ENCODE peak calls at places on chromosomes 4 and X, in eight cellular contexts. A is breast epithelium; W is HFFc6; J is neural progenitor cell; K is Calu3; T is fibroblast of villous mesenchyme; E is activated CD8-positive, alpha-beta T cell treated with anti-CD3 and anti-CD28 coated beads for 36 hours; Q is heart right ventricle. M is an unnamed sample.

GRCh38 chr4:153782567-153782966 is 6.3 kb downstream of the SFRP2 start:
- DNase-seq in A (no peak), W (no peak), J (no peak), K (no peak), T (no peak), E (no peak), Q (no peak), M (no peak)

GRCh38 chr4:8832130-8832930 is 39.3 kb downstream of the HMX1 start:
- DNase-seq in A (no peak), W (no peak), J (no peak), K (no peak), T (no peak), E (no peak), Q (no peak), M (no peak)

GRCh38 chr4:100014616-100015015 is 64.5 kb upstream of the H2AZ1 start:
- DNase-seq in A (no peak), W (peak), J (no peak), K (no peak), T (peak), E (no peak), Q (no peak), M (no peak)

GRCh38 chrX:17278961-17279360 is 96.0 kb upstream of the NHS start:
- DNase-seq in A (no peak), W (no peak), J (no peak), K (no peak), T (no peak), E (no peak), Q (no peak), M (no peak)

GRCh38 chrX:40154229-40154852 is 56.6 kb upstream of the BCOR start:
- DNase-seq in A (no peak), W (no peak), J (peak), K (no peak), T (peak), E (no peak), Q (peak), M (no peak)

GRCh38 chr4:186557061-186557460 is 1.7 kb upstream of the MTNR1A start:
- DNase-seq in A (no peak), W (no peak), J (no peak), K (no peak), T (no peak), E (no peak), Q (no peak), M (no peak)

GRCh38 chr4:183600189-183600685 is 58.7 kb downstream of the RWDD4 start:
- DNase-seq in A (no peak), W (no peak), J (peak), K (no peak), T (peak), E (peak), Q (no peak), M (no peak)

GRCh38 chr4:133584714-133585113 is 435.6 kb downstream of the PCDH10 start:
- DNase-seq in A (no peak), W (no peak), J (no peak), K (no peak), T (no peak), E (no peak), Q (no peak), M (no peak)

GRCh38 chrX:149145845-149146285 is 359.2 kb downstream of the IDS start:
- DNase-seq in A (no peak), W (no peak), J (no peak), K (no peak), T (peak), E (peak), Q (no peak), M (no peak)

DNA sequence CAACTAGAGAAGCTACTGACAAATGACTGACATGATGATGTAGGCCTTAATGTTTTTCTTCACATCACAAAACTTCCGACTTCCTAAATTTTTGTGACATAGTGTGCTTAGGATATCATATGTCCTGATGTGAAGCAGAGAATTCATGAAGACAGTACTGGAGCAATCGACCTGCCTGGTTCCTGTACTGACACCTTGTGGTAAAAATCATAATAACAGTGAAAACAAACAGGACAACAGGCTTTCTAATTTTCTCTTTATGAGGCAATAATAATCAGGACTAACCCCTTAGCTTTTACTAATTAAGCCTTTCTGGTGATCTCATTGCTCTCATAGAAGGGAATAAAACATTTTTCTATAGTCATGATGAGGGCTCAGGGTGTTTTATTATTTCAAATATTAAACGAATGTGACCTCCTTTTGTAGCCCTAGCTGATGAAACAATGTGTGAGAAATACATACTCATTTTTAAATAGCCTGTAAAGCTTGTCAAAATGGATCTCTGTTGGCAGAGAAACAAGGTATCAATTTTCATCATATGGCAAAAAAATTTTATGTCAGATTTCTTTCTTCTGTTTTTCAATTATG is 158.4 kb downstream of the TENT5D start:
- DNase-seq in A (no peak), W (peak), J (peak), K (no peak), T (peak), E (no peak), Q (no peak), M (no peak)
- TF ChIP-seq CTCF in A (no peak), W (peak), J (peak), K (peak), T (peak), E (peak), Q (no peak), M (no peak)

GRCh38 chrX:72306851-72307645 is 1.3 kb upstream of the CITED1 start:
- DNase-seq in A (peak), W (peak), J (peak), K (peak), T (peak), E (peak), Q (peak), M (peak)

GRCh38 chrX:72304877-72305276 is 837 bp downstream of the CITED1 start:
- DNase-seq in A (no peak), W (no peak), J (peak), K (no peak), T (no peak), E (no peak), Q (no peak), M (peak)

GRCh38 chrX:72305286-72306084 is at the start of gene CITED1:
- DNase-seq in A (no peak), W (no peak), J (peak), K (peak), T (no peak), E (peak), Q (no peak), M (peak)

GRCh38 chrX:72307646-72308051 is 1.9 kb upstream of the CITED1 start:
- DNase-seq in A (no peak), W (no peak), J (peak), K (no peak), T (no peak), E (no peak), Q (no peak), M (no peak)

DNA sequence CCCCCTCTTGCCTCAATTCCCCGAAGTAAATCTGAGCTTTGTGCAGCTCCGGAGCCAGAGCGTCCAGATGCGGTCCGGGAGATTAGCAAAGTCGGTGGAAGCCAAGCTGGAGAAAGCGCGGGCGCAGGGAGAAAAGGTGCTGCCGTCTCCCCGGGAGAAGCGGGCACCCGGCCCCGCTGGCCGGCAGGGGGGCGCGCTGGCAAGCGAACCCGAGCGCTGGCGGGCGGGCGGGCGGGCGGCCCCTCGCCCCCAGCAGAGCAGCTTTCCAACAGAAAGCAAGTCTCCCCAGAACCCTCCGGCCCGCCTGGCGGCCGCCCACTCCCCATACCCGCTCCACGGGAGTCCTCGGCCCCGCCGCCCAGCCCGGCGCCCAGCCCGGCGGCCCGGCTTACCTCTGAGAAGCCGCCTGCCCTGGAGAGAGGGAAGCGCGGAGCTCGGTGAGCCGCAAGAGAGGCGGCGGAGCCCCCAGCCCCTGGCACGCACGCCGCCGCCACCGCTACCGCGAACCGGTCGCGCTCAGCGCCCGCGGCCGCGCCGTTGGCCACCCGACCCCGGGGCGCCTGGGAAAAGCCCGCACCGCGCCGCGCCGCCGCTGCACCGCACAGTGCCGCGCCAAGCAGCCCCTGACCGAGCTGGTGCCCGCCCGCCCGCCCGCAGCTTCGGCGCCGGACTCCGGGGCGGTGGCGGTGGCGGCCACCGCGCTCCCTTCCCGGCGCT is 529 bp upstream of the CITED1 start:
- DNase-seq in A (no peak), W (no peak), J (peak), K (peak), T (no peak), E (no peak), Q (no peak), M (peak)
- TF ChIP-seq CTCF in A (no peak), W (peak), J (no peak), K (no peak), T (no peak), E (no peak), Q (no peak), M (no peak)

GRCh38 chrX:54042609-54043010 is 1.7 kb downstream of the PHF8 start:
- DNase-seq in A (no peak), W (peak), J (peak), K (peak), T (peak), E (peak), Q (peak), M (peak)

GRCh38 chrX:54044877-54045328 is 630 bp upstream of the PHF8 start:
- DNase-seq in A (no peak), W (no peak), J (no peak), K (no peak), T (no peak), E (no peak), Q (no peak), M (no peak)

GRCh38 chrX:54043696-54044125 is 562 bp downstream of the PHF8 start:
- DNase-seq in A (no peak), W (no peak), J (peak), K (peak), T (peak), E (peak), Q (peak), M (peak)

GRCh38 chrX:54044126-54044876 is at the start of gene PHF8:
- DNase-seq in A (peak), W (peak), J (peak), K (peak), T (peak), E (peak), Q (peak), M (peak)

GRCh38 chrX:54043084-54043483 is 1.2 kb downstream of the PHF8 start:
- DNase-seq in A (no peak), W (no peak), J (no peak), K (no peak), T (no peak), E (peak), Q (no peak), M (no peak)
- TF ChIP-seq CTCF in A (no peak), W (no peak), J (no peak), K (no peak), T (no peak), E (no peak), Q (no peak), M (no peak)

GRCh38 chrX:25968920-25969319 is 169.2 kb upstream of the MAGEB18 start:
- DNase-seq in A (no peak), W (no peak), J (peak), K (peak), T (no peak), E (peak), Q (no peak), M (no peak)
- TF ChIP-seq CTCF in A (no peak), W (no peak), J (peak), K (peak), T (no peak), E (no peak), Q (peak), M (no peak)